ENCODE peak calls at places on chromosomes 5 and 9, in nine cellular contexts. One of them, this sample, is unnamed.

GRCh38 chr9:4117835-4118610 is 181.8 kb downstream of the GLIS3 start:
- DNase-seq in naive thymus-derived CD4-positive, alpha-beta T cell: peak
- DNase-seq in GM13977: peak
- DNase-seq in activated CD8-positive, alpha-beta memory T cell treated with anti-CD3 and anti-CD28 coated beads, Interleukin-2, amount 10 ng/mL, durations not matched to agents 7 days and 5 days: peak
- DNase-seq in activated naive CD8-positive, alpha-beta T cell treated with anti-CD3 and anti-CD28 coated beads for 36 hours: peak
- DNase-seq in activated gamma-delta T cell treated with Interleukin-2 at 50 U/mL for 16 hours: peak
- DNase-seq in left cardiac atrium: no peak
- DNase-seq in M059J: no peak
- DNase-seq in GM04504: no peak
- DNase-seq in this sample: peak

GRCh38 chr5:159854916-159855315 is 61.4 kb upstream of the ADRA1B start:
- DNase-seq in naive thymus-derived CD4-positive, alpha-beta T cell: no peak
- DNase-seq in GM13977: no peak
- DNase-seq in activated CD8-positive, alpha-beta memory T cell treated with anti-CD3 and anti-CD28 coated beads, Interleukin-2, amount 10 ng/mL, durations not matched to agents 7 days and 5 days: no peak
- DNase-seq in activated naive CD8-positive, alpha-beta T cell treated with anti-CD3 and anti-CD28 coated beads for 36 hours: no peak
- DNase-seq in activated gamma-delta T cell treated with Interleukin-2 at 50 U/mL for 16 hours: no peak
- DNase-seq in left cardiac atrium: no peak
- DNase-seq in M059J: peak
- DNase-seq in GM04504: no peak
- DNase-seq in this sample: no peak

GRCh38 chr5:149147673-149148072 is 6.4 kb downstream of the ABLIM3 start:
- DNase-seq in naive thymus-derived CD4-positive, alpha-beta T cell: no peak
- DNase-seq in GM13977: no peak
- DNase-seq in activated CD8-positive, alpha-beta memory T cell treated with anti-CD3 and anti-CD28 coated beads, Interleukin-2, amount 10 ng/mL, durations not matched to agents 7 days and 5 days: no peak
- DNase-seq in activated naive CD8-positive, alpha-beta T cell treated with anti-CD3 and anti-CD28 coated beads for 36 hours: no peak
- DNase-seq in activated gamma-delta T cell treated with Interleukin-2 at 50 U/mL for 16 hours: no peak
- DNase-seq in left cardiac atrium: no peak
- DNase-seq in M059J: peak
- DNase-seq in GM04504: no peak
- DNase-seq in this sample: no peak

GRCh38 chr5:15377573-15378340 is 122.2 kb upstream of the FBXL7 start:
- DNase-seq in naive thymus-derived CD4-positive, alpha-beta T cell: no peak
- DNase-seq in GM13977: no peak
- DNase-seq in activated CD8-positive, alpha-beta memory T cell treated with anti-CD3 and anti-CD28 coated beads, Interleukin-2, amount 10 ng/mL, durations not matched to agents 7 days and 5 days: no peak
- DNase-seq in activated naive CD8-positive, alpha-beta T cell treated with anti-CD3 and anti-CD28 coated beads for 36 hours: no peak
- DNase-seq in activated gamma-delta T cell treated with Interleukin-2 at 50 U/mL for 16 hours: no peak
- DNase-seq in left cardiac atrium: no peak
- DNase-seq in M059J: no peak
- DNase-seq in GM04504: no peak
- DNase-seq in this sample: no peak

GRCh38 chr9:125296843-125297372 is 35.3 kb downstream of the GAPVD1 start:
- DNase-seq in naive thymus-derived CD4-positive, alpha-beta T cell: no peak
- DNase-seq in GM13977: no peak
- DNase-seq in activated CD8-positive, alpha-beta memory T cell treated with anti-CD3 and anti-CD28 coated beads, Interleukin-2, amount 10 ng/mL, durations not matched to agents 7 days and 5 days: no peak
- DNase-seq in activated naive CD8-positive, alpha-beta T cell treated with anti-CD3 and anti-CD28 coated beads for 36 hours: no peak
- DNase-seq in activated gamma-delta T cell treated with Interleukin-2 at 50 U/mL for 16 hours: no peak
- DNase-seq in left cardiac atrium: no peak
- DNase-seq in M059J: no peak
- DNase-seq in GM04504: no peak
- DNase-seq in this sample: no peak

GRCh38 chr9:74379718-74380117 is 117.4 kb upstream of the RORB start:
- DNase-seq in naive thymus-derived CD4-positive, alpha-beta T cell: no peak
- DNase-seq in GM13977: no peak
- DNase-seq in activated CD8-positive, alpha-beta memory T cell treated with anti-CD3 and anti-CD28 coated beads, Interleukin-2, amount 10 ng/mL, durations not matched to agents 7 days and 5 days: peak
- DNase-seq in activated naive CD8-positive, alpha-beta T cell treated with anti-CD3 and anti-CD28 coated beads for 36 hours: no peak
- DNase-seq in activated gamma-delta T cell treated with Interleukin-2 at 50 U/mL for 16 hours: no peak
- DNase-seq in left cardiac atrium: no peak
- DNase-seq in M059J: peak
- DNase-seq in GM04504: no peak
- DNase-seq in this sample: peak

GRCh38 chr9:110217656-110218099 is 9.7 kb upstream of the C9orf152 start:
- DNase-seq in naive thymus-derived CD4-positive, alpha-beta T cell: peak
- DNase-seq in GM13977: peak
- DNase-seq in activated CD8-positive, alpha-beta memory T cell treated with anti-CD3 and anti-CD28 coated beads, Interleukin-2, amount 10 ng/mL, durations not matched to agents 7 days and 5 days: no peak
- DNase-seq in activated naive CD8-positive, alpha-beta T cell treated with anti-CD3 and anti-CD28 coated beads for 36 hours: no peak
- DNase-seq in activated gamma-delta T cell treated with Interleukin-2 at 50 U/mL for 16 hours: no peak
- DNase-seq in left cardiac atrium: no peak
- DNase-seq in M059J: peak
- DNase-seq in GM04504: peak
- DNase-seq in this sample: no peak

GRCh38 chr5:55446690-55447351 is 87.9 kb downstream of the PLPP1 start:
- DNase-seq in naive thymus-derived CD4-positive, alpha-beta T cell: no peak
- DNase-seq in GM13977: no peak
- DNase-seq in activated CD8-positive, alpha-beta memory T cell treated with anti-CD3 and anti-CD28 coated beads, Interleukin-2, amount 10 ng/mL, durations not matched to agents 7 days and 5 days: no peak
- DNase-seq in activated naive CD8-positive, alpha-beta T cell treated with anti-CD3 and anti-CD28 coated beads for 36 hours: no peak
- DNase-seq in activated gamma-delta T cell treated with Interleukin-2 at 50 U/mL for 16 hours: no peak
- DNase-seq in left cardiac atrium: no peak
- DNase-seq in M059J: no peak
- DNase-seq in GM04504: no peak
- DNase-seq in this sample: no peak

GRCh38 chr5:73591102-73591695 is 25.7 kb downstream of the UTP15 start:
- DNase-seq in naive thymus-derived CD4-positive, alpha-beta T cell: peak
- DNase-seq in GM13977: peak
- DNase-seq in activated CD8-positive, alpha-beta memory T cell treated with anti-CD3 and anti-CD28 coated beads, Interleukin-2, amount 10 ng/mL, durations not matched to agents 7 days and 5 days: peak
- DNase-seq in activated naive CD8-positive, alpha-beta T cell treated with anti-CD3 and anti-CD28 coated beads for 36 hours: peak
- DNase-seq in activated gamma-delta T cell treated with Interleukin-2 at 50 U/mL for 16 hours: peak
- DNase-seq in left cardiac atrium: no peak
- DNase-seq in M059J: peak
- DNase-seq in GM04504: peak
- DNase-seq in this sample: peak

GRCh38 chr9:116900007-116900367 is 212.9 kb downstream of the TRIM32 start:
- DNase-seq in naive thymus-derived CD4-positive, alpha-beta T cell: no peak
- DNase-seq in GM13977: no peak
- DNase-seq in activated CD8-positive, alpha-beta memory T cell treated with anti-CD3 and anti-CD28 coated beads, Interleukin-2, amount 10 ng/mL, durations not matched to agents 7 days and 5 days: no peak
- DNase-seq in activated naive CD8-positive, alpha-beta T cell treated with anti-CD3 and anti-CD28 coated beads for 36 hours: no peak
- DNase-seq in activated gamma-delta T cell treated with Interleukin-2 at 50 U/mL for 16 hours: no peak
- DNase-seq in left cardiac atrium: no peak
- DNase-seq in M059J: no peak
- DNase-seq in GM04504: no peak
- DNase-seq in this sample: no peak

GRCh38 chr9:131668439-131669233 is 71.2 kb downstream of the RAPGEF1 start:
- DNase-seq in naive thymus-derived CD4-positive, alpha-beta T cell: peak
- DNase-seq in GM13977: peak
- DNase-seq in activated CD8-positive, alpha-beta memory T cell treated with anti-CD3 and anti-CD28 coated beads, Interleukin-2, amount 10 ng/mL, durations not matched to agents 7 days and 5 days: peak
- DNase-seq in activated naive CD8-positive, alpha-beta T cell treated with anti-CD3 and anti-CD28 coated beads for 36 hours: peak
- DNase-seq in activated gamma-delta T cell treated with Interleukin-2 at 50 U/mL for 16 hours: peak
- DNase-seq in left cardiac atrium: no peak
- DNase-seq in M059J: peak
- DNase-seq in GM04504: peak
- DNase-seq in this sample: peak

GRCh38 chr9:97511762-97512429 is 10.4 kb downstream of the TMOD1 start:
- DNase-seq in naive thymus-derived CD4-positive, alpha-beta T cell: no peak
- DNase-seq in GM13977: no peak
- DNase-seq in activated CD8-positive, alpha-beta memory T cell treated with anti-CD3 and anti-CD28 coated beads, Interleukin-2, amount 10 ng/mL, durations not matched to agents 7 days and 5 days: no peak
- DNase-seq in activated naive CD8-positive, alpha-beta T cell treated with anti-CD3 and anti-CD28 coated beads for 36 hours: no peak
- DNase-seq in activated gamma-delta T cell treated with Interleukin-2 at 50 U/mL for 16 hours: no peak
- DNase-seq in left cardiac atrium: no peak
- DNase-seq in M059J: peak
- DNase-seq in GM04504: no peak
- DNase-seq in this sample: no peak

GRCh38 chr9:80995759-80996158 is 693.6 kb downstream of the TLE1 start:
- DNase-seq in naive thymus-derived CD4-positive, alpha-beta T cell: no peak
- DNase-seq in GM13977: no peak
- DNase-seq in activated CD8-positive, alpha-beta memory T cell treated with anti-CD3 and anti-CD28 coated beads, Interleukin-2, amount 10 ng/mL, durations not matched to agents 7 days and 5 days: no peak
- DNase-seq in activated naive CD8-positive, alpha-beta T cell treated with anti-CD3 and anti-CD28 coated beads for 36 hours: no peak
- DNase-seq in activated gamma-delta T cell treated with Interleukin-2 at 50 U/mL for 16 hours: no peak
- DNase-seq in left cardiac atrium: no peak
- DNase-seq in M059J: peak
- DNase-seq in GM04504: no peak
- DNase-seq in this sample: no peak

GRCh38 chr9:123174887-123175518 is 93.4 kb downstream of the STRBP start:
- DNase-seq in naive thymus-derived CD4-positive, alpha-beta T cell: no peak
- DNase-seq in GM13977: peak
- DNase-seq in activated CD8-positive, alpha-beta memory T cell treated with anti-CD3 and anti-CD28 coated beads, Interleukin-2, amount 10 ng/mL, durations not matched to agents 7 days and 5 days: no peak
- DNase-seq in activated naive CD8-positive, alpha-beta T cell treated with anti-CD3 and anti-CD28 coated beads for 36 hours: no peak
- DNase-seq in activated gamma-delta T cell treated with Interleukin-2 at 50 U/mL for 16 hours: no peak
- DNase-seq in left cardiac atrium: no peak
- DNase-seq in M059J: no peak
- DNase-seq in GM04504: no peak
- DNase-seq in this sample: no peak

GRCh38 chr9:21761309-21761901 is 41.0 kb upstream of the MTAP start:
- DNase-seq in naive thymus-derived CD4-positive, alpha-beta T cell: no peak
- DNase-seq in GM13977: peak
- DNase-seq in activated CD8-positive, alpha-beta memory T cell treated with anti-CD3 and anti-CD28 coated beads, Interleukin-2, amount 10 ng/mL, durations not matched to agents 7 days and 5 days: peak
- DNase-seq in activated naive CD8-positive, alpha-beta T cell treated with anti-CD3 and anti-CD28 coated beads for 36 hours: peak
- DNase-seq in activated gamma-delta T cell treated with Interleukin-2 at 50 U/mL for 16 hours: no peak
- DNase-seq in left cardiac atrium: no peak
- DNase-seq in M059J: peak
- DNase-seq in GM04504: no peak
- DNase-seq in this sample: peak

GRCh38 chr5:179112469-179113142 is 52.4 kb downstream of the ZNF354C start:
- DNase-seq in naive thymus-derived CD4-positive, alpha-beta T cell: no peak
- DNase-seq in GM13977: peak
- DNase-seq in activated CD8-positive, alpha-beta memory T cell treated with anti-CD3 and anti-CD28 coated beads, Interleukin-2, amount 10 ng/mL, durations not matched to agents 7 days and 5 days: no peak
- DNase-seq in activated naive CD8-positive, alpha-beta T cell treated with anti-CD3 and anti-CD28 coated beads for 36 hours: no peak
- DNase-seq in activated gamma-delta T cell treated with Interleukin-2 at 50 U/mL for 16 hours: no peak
- DNase-seq in left cardiac atrium: no peak
- DNase-seq in M059J: no peak
- DNase-seq in GM04504: no peak
- DNase-seq in this sample: no peak

GRCh38 chr9:134585746-134586706 is 55.6 kb upstream of the COL5A1 start:
- DNase-seq in naive thymus-derived CD4-positive, alpha-beta T cell: no peak
- DNase-seq in GM13977: no peak
- DNase-seq in activated CD8-positive, alpha-beta memory T cell treated with anti-CD3 and anti-CD28 coated beads, Interleukin-2, amount 10 ng/mL, durations not matched to agents 7 days and 5 days: peak
- DNase-seq in activated naive CD8-positive, alpha-beta T cell treated with anti-CD3 and anti-CD28 coated beads for 36 hours: no peak
- DNase-seq in activated gamma-delta T cell treated with Interleukin-2 at 50 U/mL for 16 hours: no peak
- DNase-seq in left cardiac atrium: no peak
- DNase-seq in M059J: peak
- DNase-seq in GM04504: no peak
- DNase-seq in this sample: no peak

GRCh38 chr9:71725590-71726338 is 42.5 kb downstream of the CEMIP2 start:
- DNase-seq in naive thymus-derived CD4-positive, alpha-beta T cell: no peak
- DNase-seq in GM13977: no peak
- DNase-seq in activated CD8-positive, alpha-beta memory T cell treated with anti-CD3 and anti-CD28 coated beads, Interleukin-2, amount 10 ng/mL, durations not matched to agents 7 days and 5 days: no peak
- DNase-seq in activated naive CD8-positive, alpha-beta T cell treated with anti-CD3 and anti-CD28 coated beads for 36 hours: no peak
- DNase-seq in activated gamma-delta T cell treated with Interleukin-2 at 50 U/mL for 16 hours: no peak
- DNase-seq in left cardiac atrium: no peak
- DNase-seq in M059J: peak
- DNase-seq in GM04504: peak
- DNase-seq in this sample: no peak

GRCh38 chr9:96453625-96454024 is 3.7 kb downstream of the HABP4 start:
- DNase-seq in naive thymus-derived CD4-positive, alpha-beta T cell: no peak
- DNase-seq in GM13977: peak
- DNase-seq in activated CD8-positive, alpha-beta memory T cell treated with anti-CD3 and anti-CD28 coated beads, Interleukin-2, amount 10 ng/mL, durations not matched to agents 7 days and 5 days: no peak
- DNase-seq in activated naive CD8-positive, alpha-beta T cell treated with anti-CD3 and anti-CD28 coated beads for 36 hours: no peak
- DNase-seq in activated gamma-delta T cell treated with Interleukin-2 at 50 U/mL for 16 hours: no peak
- DNase-seq in left cardiac atrium: no peak
- DNase-seq in M059J: peak
- DNase-seq in GM04504: peak
- DNase-seq in this sample: peak

GRCh38 chr5:136559651-136560050 is 194.3 kb upstream of the TRPC7 start:
- DNase-seq in naive thymus-derived CD4-positive, alpha-beta T cell: no peak
- DNase-seq in GM13977: no peak
- DNase-seq in activated CD8-positive, alpha-beta memory T cell treated with anti-CD3 and anti-CD28 coated beads, Interleukin-2, amount 10 ng/mL, durations not matched to agents 7 days and 5 days: no peak
- DNase-seq in activated naive CD8-positive, alpha-beta T cell treated with anti-CD3 and anti-CD28 coated beads for 36 hours: no peak
- DNase-seq in activated gamma-delta T cell treated with Interleukin-2 at 50 U/mL for 16 hours: no peak
- DNase-seq in left cardiac atrium: no peak
- DNase-seq in M059J: no peak
- DNase-seq in GM04504: no peak
- DNase-seq in this sample: no peak

GRCh38 chr5:132481243-132482211 is 9.0 kb downstream of the IRF1 start:
- DNase-seq in naive thymus-derived CD4-positive, alpha-beta T cell: no peak
- DNase-seq in GM13977: no peak
- DNase-seq in activated CD8-positive, alpha-beta memory T cell treated with anti-CD3 and anti-CD28 coated beads, Interleukin-2, amount 10 ng/mL, durations not matched to agents 7 days and 5 days: no peak
- DNase-seq in activated naive CD8-positive, alpha-beta T cell treated with anti-CD3 and anti-CD28 coated beads for 36 hours: no peak
- DNase-seq in activated gamma-delta T cell treated with Interleukin-2 at 50 U/mL for 16 hours: no peak
- DNase-seq in left cardiac atrium: no peak
- DNase-seq in M059J: peak
- DNase-seq in GM04504: no peak
- DNase-seq in this sample: no peak

GRCh38 chr5:429453-430188 is 13.4 kb upstream of the EXOC3 start:
- DNase-seq in naive thymus-derived CD4-positive, alpha-beta T cell: no peak
- DNase-seq in GM13977: peak
- DNase-seq in activated CD8-positive, alpha-beta memory T cell treated with anti-CD3 and anti-CD28 coated beads, Interleukin-2, amount 10 ng/mL, durations not matched to agents 7 days and 5 days: no peak
- DNase-seq in activated naive CD8-positive, alpha-beta T cell treated with anti-CD3 and anti-CD28 coated beads for 36 hours: no peak
- DNase-seq in activated gamma-delta T cell treated with Interleukin-2 at 50 U/mL for 16 hours: no peak
- DNase-seq in left cardiac atrium: no peak
- DNase-seq in M059J: peak
- DNase-seq in GM04504: peak
- DNase-seq in this sample: no peak

GRCh38 chr9:94824401-94824800 is 97.9 kb downstream of the AOPEP start:
- DNase-seq in naive thymus-derived CD4-positive, alpha-beta T cell: no peak
- DNase-seq in GM13977: no peak
- DNase-seq in activated CD8-positive, alpha-beta memory T cell treated with anti-CD3 and anti-CD28 coated beads, Interleukin-2, amount 10 ng/mL, durations not matched to agents 7 days and 5 days: no peak
- DNase-seq in activated naive CD8-positive, alpha-beta T cell treated with anti-CD3 and anti-CD28 coated beads for 36 hours: no peak
- DNase-seq in activated gamma-delta T cell treated with Interleukin-2 at 50 U/mL for 16 hours: no peak
- DNase-seq in left cardiac atrium: no peak
- DNase-seq in M059J: no peak
- DNase-seq in GM04504: no peak
- DNase-seq in this sample: no peak

GRCh38 chr5:88834499-88834898 is 48.5 kb downstream of the MEF2C start:
- DNase-seq in naive thymus-derived CD4-positive, alpha-beta T cell: no peak
- DNase-seq in GM13977: no peak
- DNase-seq in activated CD8-positive, alpha-beta memory T cell treated with anti-CD3 and anti-CD28 coated beads, Interleukin-2, amount 10 ng/mL, durations not matched to agents 7 days and 5 days: no peak
- DNase-seq in activated naive CD8-positive, alpha-beta T cell treated with anti-CD3 and anti-CD28 coated beads for 36 hours: no peak
- DNase-seq in activated gamma-delta T cell treated with Interleukin-2 at 50 U/mL for 16 hours: no peak
- DNase-seq in left cardiac atrium: no peak
- DNase-seq in M059J: no peak
- DNase-seq in GM04504: no peak
- DNase-seq in this sample: no peak

GRCh38 chr5:179840321-179840720 is 18.3 kb downstream of the MRNIP start:
- DNase-seq in naive thymus-derived CD4-positive, alpha-beta T cell: no peak
- DNase-seq in GM13977: no peak
- DNase-seq in activated CD8-positive, alpha-beta memory T cell treated with anti-CD3 and anti-CD28 coated beads, Interleukin-2, amount 10 ng/mL, durations not matched to agents 7 days and 5 days: no peak
- DNase-seq in activated naive CD8-positive, alpha-beta T cell treated with anti-CD3 and anti-CD28 coated beads for 36 hours: no peak
- DNase-seq in activated gamma-delta T cell treated with Interleukin-2 at 50 U/mL for 16 hours: no peak
- DNase-seq in left cardiac atrium: no peak
- DNase-seq in M059J: no peak
- DNase-seq in GM04504: no peak
- DNase-seq in this sample: no peak

GRCh38 chr5:158773151-158773550 is 326.6 kb downstream of the EBF1 start:
- DNase-seq in naive thymus-derived CD4-positive, alpha-beta T cell: no peak
- DNase-seq in GM13977: no peak
- DNase-seq in activated CD8-positive, alpha-beta memory T cell treated with anti-CD3 and anti-CD28 coated beads, Interleukin-2, amount 10 ng/mL, durations not matched to agents 7 days and 5 days: no peak
- DNase-seq in activated naive CD8-positive, alpha-beta T cell treated with anti-CD3 and anti-CD28 coated beads for 36 hours: no peak
- DNase-seq in activated gamma-delta T cell treated with Interleukin-2 at 50 U/mL for 16 hours: no peak
- DNase-seq in left cardiac atrium: no peak
- DNase-seq in M059J: no peak
- DNase-seq in GM04504: no peak
- DNase-seq in this sample: no peak

GRCh38 chr5:168793844-168794837 is 215.0 kb upstream of the PANK3 start:
- DNase-seq in naive thymus-derived CD4-positive, alpha-beta T cell: no peak
- DNase-seq in GM13977: no peak
- DNase-seq in activated CD8-positive, alpha-beta memory T cell treated with anti-CD3 and anti-CD28 coated beads, Interleukin-2, amount 10 ng/mL, durations not matched to agents 7 days and 5 days: no peak
- DNase-seq in activated naive CD8-positive, alpha-beta T cell treated with anti-CD3 and anti-CD28 coated beads for 36 hours: peak
- DNase-seq in activated gamma-delta T cell treated with Interleukin-2 at 50 U/mL for 16 hours: no peak
- DNase-seq in left cardiac atrium: peak
- DNase-seq in M059J: peak
- DNase-seq in GM04504: peak
- DNase-seq in this sample: peak

GRCh38 chr5:57576317-57576716 is 93.7 kb upstream of the ACTBL2 start:
- DNase-seq in naive thymus-derived CD4-positive, alpha-beta T cell: no peak
- DNase-seq in GM13977: no peak
- DNase-seq in activated CD8-positive, alpha-beta memory T cell treated with anti-CD3 and anti-CD28 coated beads, Interleukin-2, amount 10 ng/mL, durations not matched to agents 7 days and 5 days: no peak
- DNase-seq in activated naive CD8-positive, alpha-beta T cell treated with anti-CD3 and anti-CD28 coated beads for 36 hours: no peak
- DNase-seq in activated gamma-delta T cell treated with Interleukin-2 at 50 U/mL for 16 hours: no peak
- DNase-seq in left cardiac atrium: no peak
- DNase-seq in M059J: no peak
- DNase-seq in GM04504: no peak
- DNase-seq in this sample: no peak

GRCh38 chr9:131257266-131258025 is 18.9 kb downstream of the FAM78A start:
- DNase-seq in naive thymus-derived CD4-positive, alpha-beta T cell: no peak
- DNase-seq in GM13977: no peak
- DNase-seq in activated CD8-positive, alpha-beta memory T cell treated with anti-CD3 and anti-CD28 coated beads, Interleukin-2, amount 10 ng/mL, durations not matched to agents 7 days and 5 days: no peak
- DNase-seq in activated naive CD8-positive, alpha-beta T cell treated with anti-CD3 and anti-CD28 coated beads for 36 hours: no peak
- DNase-seq in activated gamma-delta T cell treated with Interleukin-2 at 50 U/mL for 16 hours: no peak
- DNase-seq in left cardiac atrium: peak
- DNase-seq in M059J: no peak
- DNase-seq in GM04504: no peak
- DNase-seq in this sample: no peak

GRCh38 chr5:113675166-113675565 is 161.7 kb downstream of the YTHDC2 start:
- DNase-seq in naive thymus-derived CD4-positive, alpha-beta T cell: no peak
- DNase-seq in GM13977: no peak
- DNase-seq in activated CD8-positive, alpha-beta memory T cell treated with anti-CD3 and anti-CD28 coated beads, Interleukin-2, amount 10 ng/mL, durations not matched to agents 7 days and 5 days: no peak
- DNase-seq in activated naive CD8-positive, alpha-beta T cell treated with anti-CD3 and anti-CD28 coated beads for 36 hours: no peak
- DNase-seq in activated gamma-delta T cell treated with Interleukin-2 at 50 U/mL for 16 hours: no peak
- DNase-seq in left cardiac atrium: no peak
- DNase-seq in M059J: no peak
- DNase-seq in GM04504: no peak
- DNase-seq in this sample: no peak

GRCh38 chr5:98096155-98096554 is 677.3 kb upstream of the RGMB start:
- DNase-seq in naive thymus-derived CD4-positive, alpha-beta T cell: no peak
- DNase-seq in GM13977: no peak
- DNase-seq in activated CD8-positive, alpha-beta memory T cell treated with anti-CD3 and anti-CD28 coated beads, Interleukin-2, amount 10 ng/mL, durations not matched to agents 7 days and 5 days: no peak
- DNase-seq in activated naive CD8-positive, alpha-beta T cell treated with anti-CD3 and anti-CD28 coated beads for 36 hours: no peak
- DNase-seq in activated gamma-delta T cell treated with Interleukin-2 at 50 U/mL for 16 hours: no peak
- DNase-seq in left cardiac atrium: no peak
- DNase-seq in M059J: peak
- DNase-seq in GM04504: no peak
- DNase-seq in this sample: no peak